ENCODE peak calls at places on chromosomes 12 and 14, in seven cellular contexts. J is A549, L is uterus, U is aorta, F is HAP-1, G is tibial nerve, I is ovary. S is an unnamed sample.
A peak's percentile ranks its signal among the peaks of the same experiment; 100 is the strongest.

GRCh38 chr14:49460647-49461046 is 125.5 kb downstream of the RPS29 start:
- DNase-seq in J (no peak), L (no peak), U (no peak), F (no peak), G (no peak), I (no peak), S (no peak)

GRCh38 chr14:23252006-23252405 is 14.3 kb downstream of the RNF212B start:
- DNase-seq in J (no peak), L (no peak), U (no peak), F (no peak), G (no peak), I (no peak), S (no peak)

GRCh38 chr12:17278946-17279345 is 673.0 kb upstream of the LMO3 start:
- DNase-seq in J (peak; percentile 4), L (no peak), U (no peak), F (no peak), G (no peak), I (no peak), S (no peak)

GRCh38 chr14:69619007-69619406 is 7.6 kb downstream of the SUSD6 start:
- DNase-seq in J (no peak), L (no peak), U (no peak), F (no peak), G (no peak), I (no peak), S (no peak)

GRCh38 chr12:8637244-8637643 is 24.6 kb upstream of the AICDA start:
- DNase-seq in J (no peak), L (no peak), U (no peak), F (no peak), G (no peak), I (no peak), S (no peak)

GRCh38 chr14:33693237-33693636 is 257.6 kb downstream of the EGLN3 start:
- DNase-seq in J (no peak), L (no peak), U (no peak), F (no peak), G (no peak), I (no peak), S (no peak)

GRCh38 chr14:106879241-106879640 is 1352.9 kb downstream of the TMEM121 start:
- DNase-seq in J (peak; percentile 23), L (no peak), U (no peak), F (peak; percentile 60), G (no peak), I (peak; percentile 46), S (peak; percentile 19)

GRCh38 chr12:109053382-109054123 is 1.2 kb downstream of the USP30 start:
- DNase-seq in J (no peak), L (no peak), U (no peak), F (no peak), G (no peak), I (no peak), S (no peak)

GRCh38 chr12:106106129-106106566 is 32.6 kb downstream of the NUAK1 start:
- DNase-seq in J (no peak), L (peak; percentile 53), U (no peak), F (no peak), G (no peak), I (no peak), S (peak; percentile 56)

GRCh38 chr14:95273041-95273978 is 46.4 kb downstream of the CLMN start:
- DNase-seq in J (no peak), L (no peak), U (no peak), F (no peak), G (no peak), I (no peak), S (no peak)

GRCh38 chr12:66235626-66236281 is 46.7 kb downstream of the IRAK3 start:
- DNase-seq in J (peak; percentile 66), L (no peak), U (no peak), F (no peak), G (no peak), I (no peak), S (no peak)

GRCh38 chr12:53100466-53101151 is 2.7 kb upstream of the SOAT2 start:
- DNase-seq in J (no peak), L (no peak), U (peak; percentile 64), F (no peak), G (no peak), I (no peak), S (no peak)

GRCh38 chr14:48726080-48726642 is 860.0 kb downstream of the RPS29 start:
- DNase-seq in J (no peak), L (no peak), U (no peak), F (no peak), G (no peak), I (no peak), S (no peak)

GRCh38 chr12:1630827-1631591 is 2.0 kb downstream of the WNT5B start:
- DNase-seq in J (no peak), L (no peak), U (no peak), F (no peak), G (peak; percentile 54), I (peak; percentile 34), S (peak; percentile 36)

GRCh38 chr14:67413806-67414769 is 2.1 kb upstream of the PLEK2 start:
- DNase-seq in J (peak; percentile 73), L (no peak), U (peak; percentile 70), F (no peak), G (no peak), I (no peak), S (no peak)

GRCh38 chr14:41899416-41899815 is 292.7 kb downstream of the LRFN5 start:
- DNase-seq in J (no peak), L (no peak), U (no peak), F (no peak), G (no peak), I (no peak), S (no peak)

GRCh38 chr12:13571035-13571434 is 374.5 kb downstream of the EMP1 start:
- DNase-seq in J (no peak), L (no peak), U (no peak), F (no peak), G (no peak), I (no peak), S (no peak)
- H3K4me1 ChIP-seq in J (peaks cover 19% of the 10 kb centered on the region), L (no peaks in the 10 kb centered on the region), U (no peaks in the 10 kb centered on the region), F (no peaks in the 10 kb centered on the region), G (no peaks in the 10 kb centered on the region), I (no peaks in the 10 kb centered on the region), S (no peaks in the 10 kb centered on the region)

DNA sequence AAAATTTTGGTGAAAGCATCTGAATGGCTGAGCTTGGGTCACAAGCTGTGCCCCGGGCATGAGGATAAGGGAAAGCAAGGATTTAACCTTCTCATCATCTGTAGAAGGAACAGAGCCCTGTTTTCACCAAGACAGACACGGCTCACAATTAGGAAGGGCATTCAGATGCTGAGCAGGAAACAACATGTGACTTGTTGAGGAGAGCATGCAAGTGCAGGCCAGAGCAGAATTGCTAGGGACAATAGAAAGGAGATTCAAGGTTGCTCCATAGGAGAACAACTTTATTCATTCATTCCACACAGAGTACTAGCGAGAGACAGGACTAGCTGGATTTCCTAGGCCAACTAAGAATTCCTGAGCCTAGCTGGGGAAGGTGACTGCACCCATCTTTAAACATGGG is 14.6 kb upstream of the RILPL1 start:
- DNase-seq in J (no peak), L (no peak), U (no peak), F (no peak), G (no peak), I (no peak), S (no peak)
- H3K4me1 ChIP-seq in J (no peaks in the 10 kb centered on the region), L (no peaks in the 10 kb centered on the region), U (no peaks in the 10 kb centered on the region), F (no peaks in the 10 kb centered on the region), G (no peaks in the 10 kb centered on the region), I (no peaks in the 10 kb centered on the region), S (no peaks in the 10 kb centered on the region)

GRCh38 chr14:91349481-91350074 is 68.0 kb downstream of the CCDC88C start:
- DNase-seq in J (no peak), L (no peak), U (no peak), F (no peak), G (no peak), I (no peak), S (no peak)

GRCh38 chr14:91350813-91351507 is 66.7 kb downstream of the CCDC88C start:
- DNase-seq in J (no peak), L (no peak), U (no peak), F (no peak), G (no peak), I (no peak), S (no peak)

GRCh38 chr14:91350483-91350812 is 67.2 kb downstream of the CCDC88C start:
- DNase-seq in J (no peak), L (no peak), U (no peak), F (no peak), G (no peak), I (no peak), S (no peak)

GRCh38 chr14:91351508-91351853 is 66.1 kb downstream of the CCDC88C start:
- DNase-seq in J (no peak), L (no peak), U (no peak), F (no peak), G (no peak), I (no peak), S (no peak)

GRCh38 chr14:91348861-91349465 is 68.7 kb downstream of the CCDC88C start:
- DNase-seq in J (no peak), L (no peak), U (no peak), F (no peak), G (no peak), I (no peak), S (no peak)
- H3K4me1 ChIP-seq in J (no peaks in the 10 kb centered on the region), L (no peaks in the 10 kb centered on the region), U (no peaks in the 10 kb centered on the region), F (no peaks in the 10 kb centered on the region), G (no peaks in the 10 kb centered on the region), I (peaks cover 3% of the 10 kb centered on the region), S (peaks cover 31% of the 10 kb centered on the region)

GRCh38 chr12:71872401-71872800 is 32.8 kb downstream of the TBC1D15 start:
- DNase-seq in J (no peak), L (no peak), U (no peak), F (no peak), G (no peak), I (no peak), S (no peak)
- H3K4me1 ChIP-seq in J (peaks cover 14% of the 10 kb centered on the region), L (no peaks in the 10 kb centered on the region), U (peaks cover 2% of the 10 kb centered on the region), F (peaks cover 11% of the 10 kb centered on the region), G (no peaks in the 10 kb centered on the region), I (peaks cover 3% of the 10 kb centered on the region), S (peaks cover 3% of the 10 kb centered on the region)

S was measured in heart right ventricle.